ENCODE peak calls at places on chromosome 13, in eight cellular contexts. One of them, this sample, is unnamed.

GRCh38 chr13:113207890-113208423 is 512 bp downstream of the PCID2 start:
- DNase-seq in A549: peak; percentile 28
- DNase-seq in body of pancreas: peak; percentile 42
- DNase-seq in OCI-LY7: no peak
- DNase-seq in IMR-90: peak; percentile 59
- DNase-seq in vagina: no peak
- DNase-seq in breast epithelium: no peak
- DNase-seq in neuronal stem cell: peak; percentile 50
- DNase-seq in this sample: peak; percentile 62

GRCh38 chr13:34750078-34750703 is 191.9 kb upstream of the NBEA start:
- DNase-seq in neuronal stem cell: peak; percentile 20
- DNase-seq in IMR-90: no peak
- DNase-seq in breast epithelium: no peak
- DNase-seq in OCI-LY7: no peak
- DNase-seq in body of pancreas: peak; percentile 27
- DNase-seq in vagina: no peak
- DNase-seq in A549: no peak
- DNase-seq in this sample: no peak

GRCh38 chr13:38399540-38399939 is 49.9 kb downstream of the UFM1 start:
- DNase-seq in body of pancreas: no peak
- DNase-seq in breast epithelium: no peak
- DNase-seq in vagina: no peak
- DNase-seq in neuronal stem cell: no peak
- DNase-seq in OCI-LY7: no peak
- DNase-seq in A549: no peak
- DNase-seq in IMR-90: no peak
- DNase-seq in this sample: no peak

GRCh38 chr13:19967619-19968018 is 9.1 kb downstream of the ZMYM2 start:
- DNase-seq in vagina: no peak
- DNase-seq in OCI-LY7: peak; percentile 70
- DNase-seq in breast epithelium: no peak
- DNase-seq in A549: no peak
- DNase-seq in body of pancreas: no peak
- DNase-seq in IMR-90: no peak
- DNase-seq in neuronal stem cell: no peak
- DNase-seq in this sample: peak; percentile 48

GRCh38 chr13:36979361-36980040 is 19.6 kb downstream of the ALG5 start:
- DNase-seq in breast epithelium: no peak
- DNase-seq in OCI-LY7: no peak
- DNase-seq in A549: no peak
- DNase-seq in IMR-90: peak; percentile 82
- DNase-seq in body of pancreas: no peak
- DNase-seq in neuronal stem cell: no peak
- DNase-seq in vagina: no peak
- DNase-seq in this sample: no peak

GRCh38 chr13:113086991-113087922 is 18.3 kb upstream of the F7 start:
- DNase-seq in OCI-LY7: no peak
- DNase-seq in breast epithelium: no peak
- DNase-seq in body of pancreas: no peak
- DNase-seq in neuronal stem cell: no peak
- DNase-seq in vagina: no peak
- DNase-seq in IMR-90: no peak
- DNase-seq in A549: no peak
- DNase-seq in this sample: no peak

GRCh38 chr13:88800505-88800904 is 1129.3 kb downstream of the SLITRK5 start:
- DNase-seq in vagina: no peak
- DNase-seq in body of pancreas: no peak
- DNase-seq in IMR-90: no peak
- DNase-seq in neuronal stem cell: no peak
- DNase-seq in A549: no peak
- DNase-seq in OCI-LY7: no peak
- DNase-seq in breast epithelium: no peak
- DNase-seq in this sample: no peak

GRCh38 chr13:101959016-101959415 is 442.8 kb downstream of the FGF14 start:
- DNase-seq in vagina: no peak
- DNase-seq in OCI-LY7: no peak
- DNase-seq in neuronal stem cell: no peak
- DNase-seq in breast epithelium: no peak
- DNase-seq in A549: no peak
- DNase-seq in body of pancreas: no peak
- DNase-seq in IMR-90: no peak
- DNase-seq in this sample: no peak

GRCh38 chr13:111967572-111968201 is 99.3 kb upstream of the SOX1 start:
- DNase-seq in vagina: no peak
- DNase-seq in breast epithelium: no peak
- DNase-seq in neuronal stem cell: no peak
- DNase-seq in IMR-90: no peak
- DNase-seq in A549: no peak
- DNase-seq in body of pancreas: no peak
- DNase-seq in OCI-LY7: no peak
- DNase-seq in this sample: no peak

GRCh38 chr13:95752677-95753076 is 75.7 kb downstream of the DNAJC3 start:
- DNase-seq in breast epithelium: no peak
- DNase-seq in OCI-LY7: no peak
- DNase-seq in body of pancreas: no peak
- DNase-seq in A549: no peak
- DNase-seq in neuronal stem cell: no peak
- DNase-seq in vagina: no peak
- DNase-seq in IMR-90: no peak
- DNase-seq in this sample: no peak

GRCh38 chr13:65966991-65967451 is 1263.1 kb downstream of the PCDH9 start:
- DNase-seq in OCI-LY7: peak; percentile 52
- DNase-seq in A549: peak; percentile 66
- DNase-seq in IMR-90: peak; percentile 45
- DNase-seq in body of pancreas: no peak
- DNase-seq in breast epithelium: no peak
- DNase-seq in vagina: no peak
- DNase-seq in neuronal stem cell: no peak
- DNase-seq in this sample: peak; percentile 77

GRCh38 chr13:94313321-94313720 is 166.2 kb downstream of the DCT start:
- DNase-seq in breast epithelium: no peak
- DNase-seq in OCI-LY7: no peak
- DNase-seq in IMR-90: no peak
- DNase-seq in vagina: no peak
- DNase-seq in body of pancreas: no peak
- DNase-seq in neuronal stem cell: no peak
- DNase-seq in A549: no peak
- DNase-seq in this sample: no peak

GRCh38 chr13:21297452-21297851 is 121.0 kb downstream of the MRPL57 start:
- DNase-seq in vagina: no peak
- DNase-seq in A549: no peak
- DNase-seq in breast epithelium: no peak
- DNase-seq in neuronal stem cell: peak; percentile 30
- DNase-seq in IMR-90: no peak
- DNase-seq in body of pancreas: no peak
- DNase-seq in OCI-LY7: peak; percentile 9
- DNase-seq in this sample: peak; percentile 60

GRCh38 chr13:21297914-21298831 is 121.7 kb downstream of the MRPL57 start:
- DNase-seq in vagina: no peak
- DNase-seq in neuronal stem cell: peak; percentile 78
- DNase-seq in breast epithelium: peak; percentile 72
- DNase-seq in A549: peak; percentile 89
- DNase-seq in IMR-90: peak; percentile 87
- DNase-seq in body of pancreas: peak; percentile 87
- DNase-seq in OCI-LY7: peak; percentile 94
- DNase-seq in this sample: peak; percentile 97
- H3K27ac ChIP-seq in vagina: peak overlapping the region; percentile 76
- H3K27ac ChIP-seq in neuronal stem cell: peak overlapping the region; percentile 13
- H3K27ac ChIP-seq in breast epithelium: peak overlapping the region; percentile 93
- H3K27ac ChIP-seq in A549: peak overlapping the region; percentile 53
- H3K27ac ChIP-seq in IMR-90: peak overlapping the region; percentile 33
- H3K27ac ChIP-seq in body of pancreas: peak overlapping the region; percentile 63
- H3K27ac ChIP-seq in OCI-LY7: peak overlapping the region; percentile 51
- H3K27ac ChIP-seq in this sample: peak overlapping the region; percentile 32

GRCh38 chr13:106471957-106472543 is 63.4 kb downstream of the EFNB2 start:
- DNase-seq in IMR-90: peak; percentile 91
- DNase-seq in body of pancreas: peak; percentile 21
- DNase-seq in OCI-LY7: no peak
- DNase-seq in vagina: no peak
- DNase-seq in neuronal stem cell: peak; percentile 44
- DNase-seq in breast epithelium: no peak
- DNase-seq in A549: peak; percentile 59
- DNase-seq in this sample: peak; percentile 49
- H3K27ac ChIP-seq in IMR-90: no peak overlapping the region
- H3K27ac ChIP-seq in body of pancreas: no peak overlapping the region
- H3K27ac ChIP-seq in OCI-LY7: no peak overlapping the region
- H3K27ac ChIP-seq in vagina: no peak overlapping the region
- H3K27ac ChIP-seq in neuronal stem cell: no peak overlapping the region
- H3K27ac ChIP-seq in breast epithelium: no peak overlapping the region
- H3K27ac ChIP-seq in A549: peak overlapping the region; percentile 23
- H3K27ac ChIP-seq in this sample: no peak overlapping the region

DNA sequence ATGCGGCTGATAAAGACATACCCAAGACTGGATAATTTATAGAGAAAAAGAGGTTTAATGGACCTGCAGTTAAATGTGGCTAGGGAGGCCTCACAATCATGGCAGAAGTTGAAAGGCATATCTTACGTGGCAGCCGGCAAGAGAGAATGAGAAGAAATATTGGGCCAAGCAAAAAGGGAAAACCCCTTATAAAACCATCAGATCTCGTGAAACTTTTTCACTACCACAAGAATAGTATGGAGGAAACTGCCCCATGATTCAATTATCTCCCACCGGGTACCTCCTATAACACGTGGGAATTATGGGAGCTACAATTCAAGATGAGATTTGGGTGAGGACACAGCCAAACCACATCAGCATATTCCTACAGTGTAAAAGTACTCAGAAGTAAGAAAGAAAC is 4.7 kb upstream of the KBTBD7 start:
- DNase-seq in neuronal stem cell: no peak
- DNase-seq in IMR-90: no peak
- DNase-seq in OCI-LY7: no peak
- DNase-seq in body of pancreas: no peak
- DNase-seq in A549: no peak
- DNase-seq in breast epithelium: no peak
- DNase-seq in vagina: no peak
- DNase-seq in this sample: no peak
- H3K27ac ChIP-seq in neuronal stem cell: no peak overlapping the region
- H3K27ac ChIP-seq in IMR-90: no peak overlapping the region
- H3K27ac ChIP-seq in OCI-LY7: peak overlapping the region; percentile 3
- H3K27ac ChIP-seq in body of pancreas: no peak overlapping the region
- H3K27ac ChIP-seq in A549: no peak overlapping the region
- H3K27ac ChIP-seq in breast epithelium: no peak overlapping the region
- H3K27ac ChIP-seq in vagina: no peak overlapping the region
- H3K27ac ChIP-seq in this sample: no peak overlapping the region

GRCh38 chr13:110261166-110262081 is 45.5 kb downstream of the COL4A1 start:
- DNase-seq in A549: no peak
- DNase-seq in body of pancreas: no peak
- DNase-seq in OCI-LY7: no peak
- DNase-seq in neuronal stem cell: no peak
- DNase-seq in breast epithelium: no peak
- DNase-seq in IMR-90: no peak
- DNase-seq in vagina: peak; percentile 83
- DNase-seq in this sample: no peak

GRCh38 chr13:110257408-110257807 is 49.5 kb downstream of the COL4A1 start:
- DNase-seq in body of pancreas: no peak
- DNase-seq in IMR-90: no peak
- DNase-seq in breast epithelium: no peak
- DNase-seq in OCI-LY7: no peak
- DNase-seq in vagina: peak; percentile 47
- DNase-seq in neuronal stem cell: no peak
- DNase-seq in A549: no peak
- DNase-seq in this sample: no peak

GRCh38 chr13:110258876-110259631 is 47.9 kb downstream of the COL4A1 start:
- DNase-seq in body of pancreas: no peak
- DNase-seq in A549: no peak
- DNase-seq in OCI-LY7: no peak
- DNase-seq in neuronal stem cell: no peak
- DNase-seq in breast epithelium: no peak
- DNase-seq in IMR-90: no peak
- DNase-seq in vagina: no peak
- DNase-seq in this sample: no peak

GRCh38 chr13:110262082-110262436 is 44.9 kb downstream of the COL4A1 start:
- DNase-seq in IMR-90: no peak
- DNase-seq in breast epithelium: no peak
- DNase-seq in body of pancreas: no peak
- DNase-seq in neuronal stem cell: no peak
- DNase-seq in vagina: peak; percentile 81
- DNase-seq in OCI-LY7: no peak
- DNase-seq in A549: no peak
- DNase-seq in this sample: no peak

GRCh38 chr13:110259651-110260050 is 47.3 kb downstream of the COL4A1 start:
- DNase-seq in A549: no peak
- DNase-seq in neuronal stem cell: no peak
- DNase-seq in OCI-LY7: no peak
- DNase-seq in vagina: no peak
- DNase-seq in IMR-90: no peak
- DNase-seq in breast epithelium: no peak
- DNase-seq in body of pancreas: no peak
- DNase-seq in this sample: no peak
- H3K27ac ChIP-seq in A549: no peak overlapping the region
- H3K27ac ChIP-seq in neuronal stem cell: no peak overlapping the region
- H3K27ac ChIP-seq in OCI-LY7: no peak overlapping the region
- H3K27ac ChIP-seq in vagina: peak overlapping the region; percentile 3
- H3K27ac ChIP-seq in IMR-90: peak overlapping the region; percentile 52
- H3K27ac ChIP-seq in breast epithelium: peak overlapping the region; percentile 6
- H3K27ac ChIP-seq in body of pancreas: no peak overlapping the region
- H3K27ac ChIP-seq in this sample: no peak overlapping the region

GRCh38 chr13:48429036-48429435 is 16.1 kb upstream of the LPAR6 start:
- DNase-seq in vagina: no peak
- DNase-seq in body of pancreas: no peak
- DNase-seq in IMR-90: no peak
- DNase-seq in OCI-LY7: no peak
- DNase-seq in neuronal stem cell: no peak
- DNase-seq in breast epithelium: no peak
- DNase-seq in A549: no peak
- DNase-seq in this sample: no peak
- H3K27ac ChIP-seq in vagina: no peak overlapping the region
- H3K27ac ChIP-seq in body of pancreas: no peak overlapping the region
- H3K27ac ChIP-seq in IMR-90: no peak overlapping the region
- H3K27ac ChIP-seq in OCI-LY7: no peak overlapping the region
- H3K27ac ChIP-seq in neuronal stem cell: no peak overlapping the region
- H3K27ac ChIP-seq in breast epithelium: no peak overlapping the region
- H3K27ac ChIP-seq in A549: no peak overlapping the region
- H3K27ac ChIP-seq in this sample: no peak overlapping the region

DNA sequence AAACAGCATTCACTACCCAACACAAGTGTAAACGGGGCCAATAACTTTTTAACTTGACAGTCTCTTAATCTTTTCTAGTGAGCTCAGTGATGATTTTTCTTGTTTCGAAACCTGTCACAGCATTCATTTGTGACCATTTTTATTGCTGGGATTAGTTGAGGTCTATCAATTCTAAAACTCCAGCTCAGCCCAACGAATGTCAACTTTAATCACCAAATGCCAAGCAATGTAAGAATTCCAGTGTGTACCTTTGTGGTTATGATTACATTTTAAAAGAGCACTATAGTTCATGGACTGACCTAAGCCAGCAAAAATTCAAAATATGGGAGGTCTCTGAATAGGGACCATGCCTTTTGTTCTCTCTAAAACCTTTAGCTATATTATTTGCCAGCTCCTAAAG is 694.3 kb upstream of the SGCG start:
- DNase-seq in IMR-90: no peak
- DNase-seq in body of pancreas: no peak
- DNase-seq in A549: no peak
- DNase-seq in breast epithelium: no peak
- DNase-seq in vagina: no peak
- DNase-seq in neuronal stem cell: no peak
- DNase-seq in OCI-LY7: no peak
- DNase-seq in this sample: no peak
- H3K27ac ChIP-seq in IMR-90: no peak overlapping the region
- H3K27ac ChIP-seq in body of pancreas: no peak overlapping the region
- H3K27ac ChIP-seq in A549: no peak overlapping the region
- H3K27ac ChIP-seq in breast epithelium: no peak overlapping the region
- H3K27ac ChIP-seq in vagina: no peak overlapping the region
- H3K27ac ChIP-seq in neuronal stem cell: no peak overlapping the region
- H3K27ac ChIP-seq in OCI-LY7: no peak overlapping the region
- H3K27ac ChIP-seq in this sample: no peak overlapping the region

This sample was measured in Karpas-422.